ENCODE peak calls at places on chromosomes 7 and 10, in six cellular contexts. Q is naive thymus-derived CD4-positive, alpha-beta T cell; H is H1; K is CD4-positive, alpha-beta memory T cell; E is activated T-helper 9 cell treated with anti-CD3 and anti-CD28 coated beads, Interleukin-2, amount 50 U/mL, for 16 hours; W is T-helper 2 cell treated with Interferon-gamma antibody and Interleukin-4, amounts not matched to agents 5 μg/mL and 100 μg/mL, for 36 hours. S is an unnamed sample.

GRCh38 chr10:99621454-99622246 is 1.4 kb upstream of the SLC25A28 start:
- DNase-seq in H (no peak), E (no peak), W (no peak), Q (no peak), K (no peak), S (no peak)

GRCh38 chr7:106425017-106425719 is 140.4 kb upstream of the NAMPT start:
- DNase-seq in W (peak; percentile 87), Q (no peak), E (peak; percentile 54), K (peak; percentile 20), H (no peak), S (peak; percentile 9)

GRCh38 chr10:100715445-100716385 is 29.7 kb upstream of the PAX2 start:
- DNase-seq in W (no peak), K (no peak), E (no peak), H (peak; percentile 80), Q (no peak), S (no peak)

GRCh38 chr7:33722383-33723096 is 182.8 kb upstream of the BMPER start:
- DNase-seq in W (no peak), H (no peak), K (no peak), E (no peak), Q (no peak), S (no peak)

GRCh38 chr7:28701731-28702130 is 256.4 kb downstream of the TRIL start:
- DNase-seq in W (no peak), Q (no peak), E (no peak), H (no peak), K (no peak), S (no peak)

GRCh38 chr10:131815366-131816156 is 85.2 kb upstream of the PPP2R2D start:
- DNase-seq in H (peak; percentile 30), K (no peak), E (no peak), Q (no peak), W (no peak), S (no peak)

GRCh38 chr7:155414508-155414907 is 43.4 kb upstream of the EN2 start:
- DNase-seq in W (no peak), E (no peak), H (no peak), K (no peak), Q (no peak), S (no peak)

GRCh38 chr10:70493660-70494234 is 15.2 kb downstream of the PALD1 start:
- DNase-seq in E (no peak), Q (no peak), K (no peak), W (no peak), H (peak; percentile 81), S (peak; percentile 76)

GRCh38 chr7:149229526-149229925 is 9.9 kb upstream of the ZNF212 start:
- DNase-seq in E (no peak), W (no peak), K (no peak), Q (no peak), H (no peak), S (no peak)

GRCh38 chr7:39754326-39755120 is 131.2 kb downstream of the RALA start:
- DNase-seq in E (no peak), K (no peak), W (no peak), H (no peak), Q (no peak), S (no peak)

GRCh38 chr10:101287183-101287830 is 58.0 kb upstream of the LBX1 start:
- DNase-seq in K (no peak), Q (no peak), H (no peak), E (no peak), W (no peak), S (no peak)

GRCh38 chr10:61688551-61689308 is 26.0 kb downstream of the CABCOCO1 start:
- DNase-seq in E (no peak), K (no peak), W (no peak), H (no peak), Q (no peak), S (no peak)